ENCODE peak calls at places on chromosome 16, in nine cellular contexts. One of them, this sample, is unnamed. For H3K4me1, the result is how much of the 10 kb centered on the place peaks cover.

GRCh38 chr16:77696149-77696548 is 26.2 kb upstream of the NUDT7 start:
- DNase-seq in heart left ventricle: no peak
- DNase-seq in HepG2: no peak
- DNase-seq in esophagus muscularis mucosa: peak
- DNase-seq in breast epithelium: no peak
- DNase-seq in HCT116: no peak
- DNase-seq in adrenal gland: no peak
- DNase-seq in body of pancreas: no peak
- DNase-seq in uterus: no peak
- DNase-seq in this sample: no peak

GRCh38 chr16:31129568-31130335 is 5.8 kb downstream of the PRSS8 start:
- DNase-seq in heart left ventricle: peak
- DNase-seq in HepG2: no peak
- DNase-seq in esophagus muscularis mucosa: no peak
- DNase-seq in breast epithelium: peak
- DNase-seq in HCT116: no peak
- DNase-seq in adrenal gland: peak
- DNase-seq in body of pancreas: peak
- DNase-seq in uterus: peak
- DNase-seq in this sample: peak

GRCh38 chr16:9012848-9013507 is 49.3 kb upstream of the USP7 start:
- DNase-seq in heart left ventricle: no peak
- DNase-seq in HepG2: no peak
- DNase-seq in esophagus muscularis mucosa: no peak
- DNase-seq in breast epithelium: no peak
- DNase-seq in HCT116: no peak
- DNase-seq in adrenal gland: no peak
- DNase-seq in body of pancreas: no peak
- DNase-seq in uterus: no peak
- DNase-seq in this sample: no peak

GRCh38 chr16:60091479-60091878 is 1357.4 kb upstream of the GOT2 start:
- DNase-seq in heart left ventricle: no peak
- DNase-seq in HepG2: no peak
- DNase-seq in esophagus muscularis mucosa: no peak
- DNase-seq in breast epithelium: no peak
- DNase-seq in HCT116: no peak
- DNase-seq in adrenal gland: no peak
- DNase-seq in body of pancreas: no peak
- DNase-seq in uterus: no peak
- DNase-seq in this sample: no peak

GRCh38 chr16:9072806-9073341 is 18.6 kb upstream of the HAPSTR1 start:
- DNase-seq in heart left ventricle: no peak
- DNase-seq in HepG2: no peak
- DNase-seq in esophagus muscularis mucosa: no peak
- DNase-seq in breast epithelium: no peak
- DNase-seq in HCT116: no peak
- DNase-seq in adrenal gland: no peak
- DNase-seq in body of pancreas: no peak
- DNase-seq in uterus: no peak
- DNase-seq in this sample: no peak

GRCh38 chr16:47917118-47917517 is 238.7 kb downstream of the ABCC12 start:
- DNase-seq in heart left ventricle: no peak
- DNase-seq in HepG2: no peak
- DNase-seq in esophagus muscularis mucosa: no peak
- DNase-seq in breast epithelium: no peak
- DNase-seq in HCT116: no peak
- DNase-seq in adrenal gland: no peak
- DNase-seq in body of pancreas: no peak
- DNase-seq in uterus: no peak
- DNase-seq in this sample: no peak

GRCh38 chr16:77585379-77585778 is 136.9 kb upstream of the NUDT7 start:
- DNase-seq in heart left ventricle: no peak
- DNase-seq in HepG2: no peak
- DNase-seq in esophagus muscularis mucosa: no peak
- DNase-seq in breast epithelium: no peak
- DNase-seq in HCT116: no peak
- DNase-seq in adrenal gland: no peak
- DNase-seq in body of pancreas: no peak
- DNase-seq in uterus: peak
- DNase-seq in this sample: no peak

GRCh38 chr16:2738615-2739014 is 13.8 kb upstream of the SRRM2 start:
- DNase-seq in heart left ventricle: no peak
- DNase-seq in HepG2: no peak
- DNase-seq in esophagus muscularis mucosa: no peak
- DNase-seq in breast epithelium: no peak
- DNase-seq in HCT116: no peak
- DNase-seq in adrenal gland: no peak
- DNase-seq in body of pancreas: no peak
- DNase-seq in uterus: no peak
- DNase-seq in this sample: no peak

GRCh38 chr16:31488630-31489564 is 6.0 kb downstream of the SLC5A2 start:
- DNase-seq in heart left ventricle: no peak
- DNase-seq in HepG2: no peak
- DNase-seq in esophagus muscularis mucosa: no peak
- DNase-seq in breast epithelium: no peak
- DNase-seq in HCT116: no peak
- DNase-seq in adrenal gland: no peak
- DNase-seq in body of pancreas: no peak
- DNase-seq in uterus: no peak
- DNase-seq in this sample: no peak

GRCh38 chr16:27526169-27526568 is 23.5 kb downstream of the GTF3C1 start:
- DNase-seq in heart left ventricle: peak
- DNase-seq in HepG2: no peak
- DNase-seq in esophagus muscularis mucosa: no peak
- DNase-seq in breast epithelium: no peak
- DNase-seq in HCT116: no peak
- DNase-seq in adrenal gland: no peak
- DNase-seq in body of pancreas: peak
- DNase-seq in uterus: no peak
- DNase-seq in this sample: no peak

GRCh38 chr16:73013974-73014373 is 34.0 kb downstream of the ZFHX3 start:
- DNase-seq in heart left ventricle: no peak
- DNase-seq in HepG2: no peak
- DNase-seq in esophagus muscularis mucosa: no peak
- DNase-seq in breast epithelium: no peak
- DNase-seq in HCT116: no peak
- DNase-seq in adrenal gland: no peak
- DNase-seq in body of pancreas: no peak
- DNase-seq in uterus: no peak
- DNase-seq in this sample: no peak

GRCh38 chr16:56428087-56428486 is 2.7 kb upstream of the AMFR start:
- DNase-seq in heart left ventricle: no peak
- DNase-seq in HepG2: no peak
- DNase-seq in esophagus muscularis mucosa: no peak
- DNase-seq in breast epithelium: no peak
- DNase-seq in HCT116: no peak
- DNase-seq in adrenal gland: no peak
- DNase-seq in body of pancreas: no peak
- DNase-seq in uterus: no peak
- DNase-seq in this sample: no peak

GRCh38 chr16:78669994-78670393 is 570.5 kb downstream of the WWOX start:
- DNase-seq in heart left ventricle: peak
- DNase-seq in HepG2: no peak
- DNase-seq in esophagus muscularis mucosa: no peak
- DNase-seq in breast epithelium: peak
- DNase-seq in HCT116: no peak
- DNase-seq in adrenal gland: peak
- DNase-seq in body of pancreas: peak
- DNase-seq in uterus: peak
- DNase-seq in this sample: no peak

GRCh38 chr16:11181889-11182279 is 74.1 kb downstream of the SOCS1 start:
- DNase-seq in heart left ventricle: no peak
- DNase-seq in HepG2: no peak
- DNase-seq in esophagus muscularis mucosa: no peak
- DNase-seq in breast epithelium: peak
- DNase-seq in HCT116: no peak
- DNase-seq in adrenal gland: peak
- DNase-seq in body of pancreas: peak
- DNase-seq in uterus: no peak
- DNase-seq in this sample: no peak

GRCh38 chr16:53175118-53175517 is 120.3 kb downstream of the CHD9 start:
- DNase-seq in heart left ventricle: no peak
- DNase-seq in HepG2: no peak
- DNase-seq in esophagus muscularis mucosa: no peak
- DNase-seq in breast epithelium: no peak
- DNase-seq in HCT116: no peak
- DNase-seq in adrenal gland: no peak
- DNase-seq in body of pancreas: peak
- DNase-seq in uterus: no peak
- DNase-seq in this sample: no peak

GRCh38 chr16:59368586-59368985 is 634.5 kb upstream of the GOT2 start:
- DNase-seq in heart left ventricle: no peak
- DNase-seq in HepG2: no peak
- DNase-seq in esophagus muscularis mucosa: no peak
- DNase-seq in breast epithelium: no peak
- DNase-seq in HCT116: no peak
- DNase-seq in adrenal gland: no peak
- DNase-seq in body of pancreas: no peak
- DNase-seq in uterus: no peak
- DNase-seq in this sample: no peak

GRCh38 chr16:74307383-74307782 is 10.8 kb downstream of the PSMD7 start:
- DNase-seq in heart left ventricle: no peak
- DNase-seq in HepG2: no peak
- DNase-seq in esophagus muscularis mucosa: no peak
- DNase-seq in breast epithelium: no peak
- DNase-seq in HCT116: no peak
- DNase-seq in adrenal gland: no peak
- DNase-seq in body of pancreas: no peak
- DNase-seq in uterus: no peak
- DNase-seq in this sample: no peak
- TF ChIP-seq POLR2A in heart left ventricle: no peak
- TF ChIP-seq POLR2A in HepG2: peak
- TF ChIP-seq POLR2A in esophagus muscularis mucosa: no peak
- TF ChIP-seq POLR2A in breast epithelium: no peak
- TF ChIP-seq POLR2A in HCT116: no peak
- TF ChIP-seq POLR2A in adrenal gland: no peak
- TF ChIP-seq POLR2A in body of pancreas: no peak
- TF ChIP-seq POLR2A in uterus: no peak
- TF ChIP-seq POLR2A in this sample: no peak

GRCh38 chr16:75254359-75254837 is 3.0 kb upstream of the BCAR1 start:
- DNase-seq in heart left ventricle: peak
- DNase-seq in HepG2: no peak
- DNase-seq in esophagus muscularis mucosa: no peak
- DNase-seq in breast epithelium: peak
- DNase-seq in HCT116: no peak
- DNase-seq in adrenal gland: peak
- DNase-seq in body of pancreas: peak
- DNase-seq in uterus: peak
- DNase-seq in this sample: no peak

GRCh38 chr16:75252049-75252864 is 833 bp upstream of the BCAR1 start:
- DNase-seq in heart left ventricle: peak
- DNase-seq in HepG2: no peak
- DNase-seq in esophagus muscularis mucosa: no peak
- DNase-seq in breast epithelium: no peak
- DNase-seq in HCT116: no peak
- DNase-seq in adrenal gland: no peak
- DNase-seq in body of pancreas: no peak
- DNase-seq in uterus: peak
- DNase-seq in this sample: no peak

GRCh38 chr16:75250809-75251279 is 580 bp downstream of the BCAR1 start:
- DNase-seq in heart left ventricle: peak
- DNase-seq in HepG2: peak
- DNase-seq in esophagus muscularis mucosa: no peak
- DNase-seq in breast epithelium: no peak
- DNase-seq in HCT116: no peak
- DNase-seq in adrenal gland: no peak
- DNase-seq in body of pancreas: peak
- DNase-seq in uterus: peak
- DNase-seq in this sample: no peak

GRCh38 chr16:75251280-75252048 is at the start of gene BCAR1:
- DNase-seq in heart left ventricle: peak
- DNase-seq in HepG2: peak
- DNase-seq in esophagus muscularis mucosa: peak
- DNase-seq in breast epithelium: peak
- DNase-seq in HCT116: no peak
- DNase-seq in adrenal gland: peak
- DNase-seq in body of pancreas: peak
- DNase-seq in uterus: peak
- DNase-seq in this sample: peak

GRCh38 chr16:75252946-75253911 is 1.8 kb upstream of the BCAR1 start:
- DNase-seq in heart left ventricle: peak
- DNase-seq in HepG2: no peak
- DNase-seq in esophagus muscularis mucosa: no peak
- DNase-seq in breast epithelium: no peak
- DNase-seq in HCT116: no peak
- DNase-seq in adrenal gland: peak
- DNase-seq in body of pancreas: peak
- DNase-seq in uterus: peak
- DNase-seq in this sample: no peak
- H3K4me1 ChIP-seq in heart left ventricle: half or more
- H3K4me1 ChIP-seq in HepG2: half or more
- H3K4me1 ChIP-seq in esophagus muscularis mucosa: half or more
- H3K4me1 ChIP-seq in breast epithelium: half or more
- H3K4me1 ChIP-seq in HCT116: half or more
- H3K4me1 ChIP-seq in adrenal gland: half or more
- H3K4me1 ChIP-seq in body of pancreas: half or more
- H3K4me1 ChIP-seq in uterus: half or more
- H3K4me1 ChIP-seq in this sample: under half

DNA sequence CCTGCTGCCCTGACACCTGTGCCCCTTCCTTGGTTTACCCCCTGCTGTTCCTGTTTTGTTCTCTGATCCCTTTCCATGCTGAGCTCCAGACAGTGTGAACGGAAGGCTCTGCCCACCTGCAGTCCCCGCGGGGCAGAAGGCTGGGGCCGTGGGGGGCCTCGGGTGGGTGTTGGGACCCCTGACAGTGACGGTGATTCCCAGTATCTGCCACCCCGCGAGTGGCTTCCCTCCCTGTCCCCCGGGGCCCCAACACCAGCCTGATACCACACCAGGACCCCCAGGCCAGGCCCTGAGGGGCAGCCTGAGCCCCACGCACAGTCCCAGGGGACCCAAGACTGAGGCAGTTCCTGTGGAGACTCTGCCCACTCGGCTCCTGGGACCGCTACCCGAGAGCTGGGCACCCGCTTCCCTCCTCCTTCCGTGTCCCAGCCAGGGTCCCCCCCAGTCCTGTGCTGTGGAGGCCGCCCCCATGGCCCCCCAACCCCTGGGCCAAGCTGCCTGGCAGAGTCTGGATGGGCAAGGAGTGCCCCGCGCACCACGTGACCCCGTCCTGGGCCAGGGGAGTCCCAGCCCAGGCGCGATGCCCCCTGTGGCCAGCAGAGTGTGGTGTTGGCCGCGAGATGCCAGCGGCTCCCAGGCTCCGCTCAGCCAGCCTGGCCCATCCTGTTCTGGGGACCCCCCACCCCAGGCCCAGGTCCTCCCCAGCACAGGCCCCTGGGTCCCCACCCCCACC is 10.0 kb upstream of the C1QTNF8 start:
- DNase-seq in heart left ventricle: peak
- DNase-seq in HepG2: peak
- DNase-seq in esophagus muscularis mucosa: no peak
- DNase-seq in breast epithelium: peak
- DNase-seq in HCT116: no peak
- DNase-seq in adrenal gland: peak
- DNase-seq in body of pancreas: peak
- DNase-seq in uterus: peak
- DNase-seq in this sample: peak
- TF ChIP-seq POLR2A in heart left ventricle: no peak
- TF ChIP-seq POLR2A in HepG2: no peak
- TF ChIP-seq POLR2A in esophagus muscularis mucosa: no peak
- TF ChIP-seq POLR2A in breast epithelium: no peak
- TF ChIP-seq POLR2A in HCT116: no peak
- TF ChIP-seq POLR2A in adrenal gland: no peak
- TF ChIP-seq POLR2A in body of pancreas: no peak
- TF ChIP-seq POLR2A in uterus: no peak
- TF ChIP-seq POLR2A in this sample: no peak

GRCh38 chr16:50207652-50208051 is 54.5 kb downstream of the TENT4B start:
- DNase-seq in heart left ventricle: no peak
- DNase-seq in HepG2: no peak
- DNase-seq in esophagus muscularis mucosa: no peak
- DNase-seq in breast epithelium: no peak
- DNase-seq in HCT116: no peak
- DNase-seq in adrenal gland: no peak
- DNase-seq in body of pancreas: no peak
- DNase-seq in uterus: no peak
- DNase-seq in this sample: no peak
- H3K4me1 ChIP-seq in heart left ventricle: half or more
- H3K4me1 ChIP-seq in HepG2: half or more
- H3K4me1 ChIP-seq in esophagus muscularis mucosa: half or more
- H3K4me1 ChIP-seq in breast epithelium: under half
- H3K4me1 ChIP-seq in HCT116: under half
- H3K4me1 ChIP-seq in adrenal gland: half or more
- H3K4me1 ChIP-seq in body of pancreas: half or more
- H3K4me1 ChIP-seq in uterus: under half
- H3K4me1 ChIP-seq in this sample: under half